ENCODE peak calls at places on chromosomes 5 and 9, in seven cellular contexts. W is fibroblast of the aortic adventitia, Z is Panc1, Y is neural crest cell, C is AG10803, D is astrocyte of the spinal cord, Q is transverse colon. V is an unnamed sample.
A peak's percentile ranks its signal among the peaks of the same experiment; 100 is the strongest.

GRCh38 chr5:20276061-20276958 is 288.3 kb upstream of the CDH18 start:
- DNase-seq in Q (no peak), Z (peak; percentile 67), C (peak; percentile 29), D (peak; percentile 96), W (peak; percentile 90), Y (no peak), V (no peak)

GRCh38 chr5:24294324-24294723 is 350.5 kb downstream of the CDH10 start:
- DNase-seq in Y (no peak), Z (no peak), C (no peak), D (no peak), W (no peak), Q (no peak), V (no peak)

GRCh38 chr5:59829389-59829788 is 64.1 kb downstream of the PDE4D start:
- DNase-seq in D (peak; percentile 84), Q (no peak), W (peak; percentile 66), Y (no peak), Z (no peak), C (peak; percentile 85), V (no peak)

GRCh38 chr5:168951764-168952163 is 349.2 kb downstream of the SLIT3 start:
- DNase-seq in Q (no peak), Y (no peak), D (no peak), W (no peak), Z (no peak), C (no peak), V (no peak)

GRCh38 chr5:87347841-87348240 is 64.9 kb downstream of the CCNH start:
- DNase-seq in D (no peak), Q (no peak), W (no peak), C (peak; percentile 20), Y (no peak), Z (no peak), V (no peak)

GRCh38 chr5:9544056-9544455 is 1.8 kb downstream of the SEMA5A start:
- DNase-seq in Z (no peak), W (no peak), C (peak; percentile 9), D (no peak), Y (no peak), Q (no peak), V (no peak)

GRCh38 chr5:133287500-133287899 is 235.7 kb downstream of the HSPA4 start:
- DNase-seq in Y (peak; percentile 47), Q (peak; percentile 61), C (peak; percentile 28), W (peak; percentile 43), D (peak; percentile 42), Z (peak; percentile 28), V (peak; percentile 66)

GRCh38 chr5:67092447-67093023 is 104.1 kb downstream of the CD180 start:
- DNase-seq in Q (no peak), D (peak; percentile 44), Y (no peak), W (peak; percentile 54), Z (no peak), C (no peak), V (no peak)

GRCh38 chr9:123406691-123407536 is 50.9 kb downstream of the CRB2 start:
- DNase-seq in Y (no peak), C (no peak), D (no peak), W (no peak), Z (no peak), Q (no peak), V (no peak)

GRCh38 chr9:74205071-74205470 is 292.1 kb upstream of the RORB start:
- DNase-seq in Q (no peak), Y (no peak), Z (no peak), C (no peak), D (no peak), W (no peak), V (no peak)

GRCh38 chr5:14208071-14209021 is 65.2 kb downstream of the TRIO start:
- DNase-seq in Q (peak; percentile 59), D (peak; percentile 89), Y (no peak), Z (peak; percentile 97), C (peak; percentile 87), W (peak; percentile 88), V (no peak)

GRCh38 chr5:180688326-180689070 is 39.1 kb upstream of the FLT4 start:
- DNase-seq in Z (no peak), Q (no peak), C (no peak), W (no peak), D (no peak), Y (no peak), V (peak; percentile 45)

GRCh38 chr5:172424111-172424490 is 30.2 kb downstream of the SH3PXD2B start:
- DNase-seq in D (peak; percentile 67), W (no peak), Y (no peak), C (no peak), Q (no peak), Z (no peak), V (no peak)

GRCh38 chr5:172721455-172722308 is 49.3 kb downstream of the DUSP1 start:
- DNase-seq in Z (no peak), W (peak; percentile 83), C (peak; percentile 70), Q (no peak), D (peak; percentile 41), Y (no peak), V (no peak)

GRCh38 chr5:163163858-163164257 is 273.5 kb upstream of the CCNG1 start:
- DNase-seq in W (no peak), C (no peak), D (no peak), Z (no peak), Q (no peak), Y (no peak), V (no peak)

GRCh38 chr9:13992136-13992798 is 321.7 kb downstream of the NFIB start:
- DNase-seq in W (peak; percentile 45), D (peak; percentile 43), Y (no peak), Q (no peak), C (no peak), Z (no peak), V (no peak)

GRCh38 chr5:135423158-135423925 is 23.8 kb downstream of the DCANP1 start:
- DNase-seq in D (no peak), Z (no peak), W (no peak), Y (no peak), Q (no peak), C (no peak), V (no peak)

GRCh38 chr5:150059623-150060022 is 26.7 kb downstream of the CSF1R start:
- DNase-seq in C (no peak), W (no peak), Q (no peak), D (no peak), Z (no peak), Y (no peak), V (no peak)

GRCh38 chr5:164204338-164204946 is 699.0 kb downstream of the MAT2B start:
- DNase-seq in Y (no peak), C (peak; percentile 35), W (peak; percentile 93), Z (no peak), Q (no peak), D (peak; percentile 75), V (no peak)

GRCh38 chr9:111482656-111483418 is 1.3 kb downstream of the ECPAS start:
- DNase-seq in Z (no peak), D (peak; percentile 63), Y (peak; percentile 55), Q (peak; percentile 86), W (peak; percentile 58), C (peak; percentile 62), V (peak; percentile 81)

GRCh38 chr9:111481885-111482636 is 2.1 kb downstream of the ECPAS start:
- DNase-seq in Z (no peak), Q (no peak), Y (no peak), W (peak; percentile 55), C (peak; percentile 32), D (peak; percentile 32), V (no peak)

GRCh38 chr9:111483419-111483861 is 743 bp downstream of the ECPAS start:
- DNase-seq in Z (no peak), W (no peak), Y (no peak), D (peak; percentile 43), C (no peak), Q (peak; percentile 47), V (peak; percentile 59)

GRCh38 chr9:111484564-111484878 is 338 bp upstream of the ECPAS start:
- DNase-seq in Y (no peak), C (no peak), Q (no peak), Z (no peak), W (peak; percentile 45), D (no peak), V (no peak)

GRCh38 chr9:111483862-111484563 is at the start of gene ECPAS:
- DNase-seq in W (peak; percentile 72), Z (no peak), Y (peak; percentile 62), D (peak; percentile 82), C (peak; percentile 78), Q (peak; percentile 85), V (peak; percentile 79)
- TF ChIP-seq CTCF in W (no peak), Z (no peak), Y (no peak), D (no peak), C (no peak), Q (no peak), V (no peak)

DNA sequence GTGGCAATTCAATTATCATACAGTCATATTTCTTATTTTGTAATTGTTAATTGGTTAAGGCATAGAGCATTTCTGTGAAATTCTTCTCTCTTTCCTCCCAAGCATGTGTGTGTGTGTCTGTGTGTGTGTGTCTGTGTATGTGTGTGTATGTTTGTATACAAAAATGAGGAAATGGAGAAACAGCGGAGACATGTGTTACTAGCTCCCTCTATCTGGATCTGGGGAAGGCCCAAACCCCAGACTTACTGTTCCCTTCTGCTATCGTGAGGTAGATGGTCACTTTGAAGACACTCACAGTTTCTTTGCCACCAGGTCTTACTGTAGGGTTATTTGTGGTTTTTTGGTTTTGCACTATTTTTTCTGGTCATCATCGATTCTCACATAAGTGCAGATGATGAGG is 11.4 kb upstream of the C5orf63 start:
- DNase-seq in W (no peak), Y (no peak), Q (no peak), Z (no peak), C (no peak), D (no peak), V (no peak)
- TF ChIP-seq CTCF in W (no peak), Y (no peak), Q (no peak), Z (no peak), C (no peak), D (no peak), V (no peak)

DNA sequence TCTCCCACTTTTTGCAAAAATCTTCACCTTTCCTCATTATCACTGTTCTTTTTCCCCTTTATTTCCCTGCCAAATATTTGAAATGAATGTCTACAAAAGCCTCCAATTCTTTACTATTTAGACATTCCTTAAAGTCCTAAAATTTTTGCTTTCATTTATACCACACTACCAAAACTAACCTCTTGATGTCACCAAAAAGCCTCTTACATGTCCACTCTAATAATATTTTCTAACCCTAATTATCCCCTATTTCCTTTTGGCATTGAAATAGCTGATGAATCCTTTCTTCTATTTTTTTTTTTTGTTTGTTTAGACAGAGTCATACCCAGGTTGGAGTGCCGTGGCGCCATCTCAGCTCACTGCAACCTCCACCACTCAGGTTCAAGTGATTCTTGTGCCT is 32.3 kb upstream of the NRG2 start:
- DNase-seq in C (peak; percentile 44), W (peak; percentile 57), Y (no peak), Z (no peak), D (no peak), Q (no peak), V (no peak)
- TF ChIP-seq CTCF in C (peak; percentile 56), W (peak; percentile 50), Y (peak; percentile 40), Z (peak; percentile 44), D (no peak), Q (no peak), V (no peak)

DNA sequence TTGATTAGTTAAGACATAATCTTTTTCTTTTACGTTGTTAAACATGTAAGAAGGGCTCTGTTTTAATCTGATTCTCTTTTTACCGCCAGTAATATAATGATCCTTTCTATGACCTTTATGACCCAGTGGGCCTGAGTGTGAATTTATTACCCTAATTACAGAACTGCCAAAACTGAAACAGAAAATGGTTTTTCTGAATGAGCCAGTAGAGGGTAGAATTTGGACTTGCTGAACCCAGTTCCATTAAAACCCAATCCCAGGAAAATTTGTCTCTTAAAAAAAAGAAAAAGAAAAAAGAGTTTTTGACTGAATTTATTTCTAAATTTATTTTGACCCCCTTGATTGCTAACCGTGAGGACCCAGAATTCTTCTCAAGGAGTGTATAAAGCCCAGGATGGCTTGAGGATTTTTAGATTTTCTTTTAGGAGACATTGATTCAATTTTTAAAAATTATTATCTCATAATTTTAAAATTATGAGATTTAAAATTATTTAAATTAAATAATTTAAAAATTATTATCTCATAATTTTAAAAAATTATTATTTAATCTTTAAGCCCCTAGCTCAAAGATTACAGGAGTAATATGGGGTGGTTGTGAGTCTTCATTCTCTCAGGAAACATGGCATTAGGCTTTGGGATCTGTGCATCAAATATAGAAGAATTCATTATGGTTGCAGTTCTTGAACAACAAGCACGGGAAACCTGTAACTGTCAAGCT is 94.1 kb upstream of the GLIS3 start:
- DNase-seq in Z (no peak), W (no peak), Q (no peak), Y (no peak), C (no peak), D (no peak), V (no peak)
- TF ChIP-seq CTCF in Z (no peak), W (no peak), Q (no peak), Y (no peak), C (peak; percentile 21), D (no peak), V (no peak)

V was measured in activated CD8-positive, alpha-beta T cell treated with anti-CD3 and anti-CD28 coated beads for 36 hours.